ENCODE peak calls at places on chromosomes 13 and 19, in four cellular contexts. X is RWPE1, R is nephron progenitor cell, N is HT-29. G is an unnamed sample.

GRCh38 chr19:8129061-8129460 is 20.3 kb downstream of the FBN3 start:
- DNase-seq in X (no peak), R (no peak), N (no peak), G (no peak)

GRCh38 chr19:56167064-56167578 is 8.7 kb upstream of the GALP start:
- DNase-seq in X (peak), R (peak), N (peak), G (no peak)

GRCh38 chr13:33752631-33753030 is 65.3 kb upstream of the RFC3 start:
- DNase-seq in X (no peak), R (no peak), N (no peak), G (no peak)

GRCh38 chr13:52961196-52961845 is 67.3 kb upstream of the OLFM4 start:
- DNase-seq in X (no peak), R (no peak), N (no peak), G (no peak)

GRCh38 chr13:113209336-113209879 is at the start of gene CUL4A:
- DNase-seq in X (peak), R (peak), N (peak), G (peak)

GRCh38 chr19:45809643-45810159 is 5.4 kb downstream of the RSPH6A start:
- DNase-seq in X (no peak), R (no peak), N (no peak), G (no peak)

GRCh38 chr13:65787087-65787486 is 1443.0 kb downstream of the PCDH9 start:
- DNase-seq in X (no peak), R (no peak), N (no peak), G (no peak)

GRCh38 chr19:48623556-48624066 is 4.3 kb downstream of the SPHK2 start:
- DNase-seq in X (no peak), R (no peak), N (peak), G (no peak)

GRCh38 chr13:59842507-59842906 is 321.2 kb downstream of the DIAPH3 start:
- DNase-seq in X (no peak), R (no peak), N (no peak), G (no peak)

GRCh38 chr19:42301646-42302204 is at the start of gene PRR19:
- DNase-seq in X (no peak), R (no peak), N (no peak), G (no peak)

GRCh38 chr13:49954674-49955455 is 18.7 kb upstream of the SPRYD7 start:
- DNase-seq in X (no peak), R (no peak), N (peak), G (no peak)

GRCh38 chr19:17513801-17514200 is 2.4 kb downstream of the PGLS start:
- DNase-seq in X (peak), R (no peak), N (no peak), G (no peak)

GRCh38 chr19:19110410-19111137 is 27.7 kb downstream of the TMEM161A start:
- DNase-seq in X (no peak), R (peak), N (no peak), G (peak)

GRCh38 chr19:4115050-4115817 is 8.7 kb downstream of the MAP2K2 start:
- DNase-seq in X (no peak), R (no peak), N (no peak), G (peak)

GRCh38 chr13:111371211-111371610 is 50.8 kb downstream of the TEX29 start:
- DNase-seq in X (no peak), R (no peak), N (no peak), G (no peak)

GRCh38 chr13:46893820-46894533 is 2.9 kb downstream of the HTR2A start:
- DNase-seq in X (peak), R (peak), N (peak), G (peak)

GRCh38 chr19:47107201-47107952 is 6.2 kb downstream of the ZC3H4 start:
- DNase-seq in X (no peak), R (no peak), N (peak), G (no peak)

G was measured in activated naive CD8-positive, alpha-beta T cell treated with anti-CD3 and anti-CD28 coated beads, Interleukin-2, amount 10 ng/mL, durations not matched to agents 7 days and 5 days.